ENCODE peak calls at places on chromosomes 4 and X, in six cellular contexts. U, Y, V, J, X and E are unnamed samples.

GRCh38 chrX:51496501-51497291 is at the start of gene NUDT11:
- DNase-seq in U (peak), Y (peak), V (peak), J (peak), X (peak), E (peak)

GRCh38 chr4:184355111-184355604 is 119.2 kb downstream of the IRF2 start:
- DNase-seq in U (peak), Y (no peak), V (no peak), J (no peak), X (peak), E (no peak)

GRCh38 chr4:108830509-108831244 is 67.8 kb upstream of the ETNPPL start:
- DNase-seq in U (no peak), Y (no peak), V (peak), J (no peak), X (no peak), E (no peak)

GRCh38 chr4:153206534-153206933 is 2.3 kb downstream of the TRIM2 start:
- DNase-seq in U (no peak), Y (no peak), V (no peak), J (no peak), X (no peak), E (no peak)

GRCh38 chr4:123450393-123450792 is 53.8 kb downstream of the SPRY1 start:
- DNase-seq in U (no peak), Y (no peak), V (no peak), J (no peak), X (no peak), E (no peak)

GRCh38 chr4:37455301-37456062 is 210.9 kb downstream of the NWD2 start:
- DNase-seq in U (no peak), Y (no peak), V (no peak), J (no peak), X (no peak), E (no peak)

GRCh38 chrX:150958177-150958576 is 25.0 kb upstream of the HMGB3 start:
- DNase-seq in U (no peak), Y (no peak), V (no peak), J (no peak), X (no peak), E (no peak)

GRCh38 chrX:48003367-48003757 is 427 bp downstream of the ZNF182 start:
- DNase-seq in U (no peak), Y (no peak), V (no peak), J (no peak), X (no peak), E (no peak)

GRCh38 chr4:77777135-77777777 is 41.9 kb downstream of the CNOT6L start:
- DNase-seq in U (no peak), Y (no peak), V (no peak), J (no peak), X (peak), E (no peak)

GRCh38 chr4:129246850-129247542 is 151.0 kb downstream of the C4orf33 start:
- DNase-seq in U (no peak), Y (no peak), V (no peak), J (no peak), X (no peak), E (no peak)

GRCh38 chr4:25221377-25221776 is 12.5 kb upstream of the PI4K2B start:
- DNase-seq in U (no peak), Y (no peak), V (no peak), J (no peak), X (no peak), E (no peak)

GRCh38 chr4:41212221-41213203 is 1.8 kb downstream of the APBB2 start:
- DNase-seq in U (peak), Y (no peak), V (peak), J (peak), X (peak), E (no peak)

GRCh38 chrX:148146121-148146520 is 165.0 kb downstream of the FMR1NB start:
- DNase-seq in U (no peak), Y (no peak), V (no peak), J (no peak), X (no peak), E (no peak)

GRCh38 chr4:92172203-92172602 is 131.6 kb upstream of the GRID2 start:
- DNase-seq in U (peak), Y (no peak), V (no peak), J (no peak), X (peak), E (no peak)

GRCh38 chr4:102760645-102761477 is at the start of gene MANBA:
- DNase-seq in U (peak), Y (peak), V (peak), J (peak), X (peak), E (no peak)

GRCh38 chr4:10647811-10648210 is 36.8 kb downstream of the CLNK start:
- DNase-seq in U (no peak), Y (no peak), V (no peak), J (no peak), X (no peak), E (no peak)

GRCh38 chr4:147059064-147059731 is 113.5 kb upstream of the TTC29 start:
- DNase-seq in U (no peak), Y (no peak), V (no peak), J (no peak), X (no peak), E (no peak)

GRCh38 chr4:24793219-24794005 is 2.0 kb upstream of the SOD3 start:
- DNase-seq in U (peak), Y (no peak), V (peak), J (no peak), X (peak), E (no peak)

GRCh38 chrX:151712253-151712652 is 3.6 kb upstream of the FATE1 start:
- DNase-seq in U (no peak), Y (no peak), V (no peak), J (no peak), X (no peak), E (no peak)

GRCh38 chrX:2693123-2693438 is 2.0 kb downstream of the CD99 start:
- DNase-seq in U (no peak), Y (no peak), V (no peak), J (no peak), X (no peak), E (no peak)

GRCh38 chrX:39811391-39811790 is 286.4 kb downstream of the BCOR start:
- DNase-seq in U (no peak), Y (no peak), V (no peak), J (no peak), X (no peak), E (no peak)

GRCh38 chrX:131792356-131792749 is 230.7 kb upstream of the STK26 start:
- DNase-seq in U (peak), Y (peak), V (no peak), J (peak), X (peak), E (no peak)

GRCh38 chr4:15234585-15235126 is 193.2 kb upstream of the C1QTNF7 start:
- DNase-seq in U (peak), Y (no peak), V (no peak), J (no peak), X (peak), E (no peak)

GRCh38 chrX:134654398-134655012 is 3.8 kb downstream of the PLAC1 start:
- DNase-seq in U (no peak), Y (no peak), V (no peak), J (no peak), X (no peak), E (no peak)

GRCh38 chr4:43765514-43765913 is 683.1 kb downstream of the KCTD8 start:
- DNase-seq in U (no peak), Y (no peak), V (no peak), J (no peak), X (no peak), E (no peak)

GRCh38 chr4:159926871-159927270 is 824.0 kb downstream of the RAPGEF2 start:
- DNase-seq in U (peak), Y (no peak), V (no peak), J (no peak), X (no peak), E (no peak)

GRCh38 chr4:110854021-110854678 is 231.3 kb upstream of the PITX2 start:
- DNase-seq in U (peak), Y (no peak), V (no peak), J (no peak), X (peak), E (no peak)

GRCh38 chrX:137930562-137930961 is 364.6 kb downstream of the ZIC3 start:
- DNase-seq in U (no peak), Y (no peak), V (no peak), J (no peak), X (no peak), E (no peak)

DNA sequence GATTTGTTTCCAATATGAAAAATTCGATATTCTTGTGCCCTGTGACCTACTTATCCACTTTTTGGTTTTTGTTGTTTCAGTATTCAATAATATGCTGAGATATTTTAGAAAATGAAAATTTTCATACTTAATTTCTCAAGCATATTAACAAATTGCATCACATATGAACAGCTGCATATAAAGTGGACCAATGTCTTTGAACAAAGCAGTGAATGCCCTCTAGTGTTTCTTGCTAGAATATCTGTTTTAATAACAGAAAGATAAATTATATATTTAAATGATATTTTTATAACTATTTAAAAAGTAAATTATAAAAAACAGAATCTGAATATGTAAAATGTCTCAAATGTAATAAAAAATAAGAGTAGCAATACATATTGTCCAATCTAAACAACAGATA is 31.7 kb upstream of the INTU start:
- DNase-seq in U (peak), Y (no peak), V (no peak), J (no peak), X (peak), E (no peak)
- TF ChIP-seq CTCF in U (peak), Y (no peak), V (peak), J (no peak), X (peak), E (peak)

DNA sequence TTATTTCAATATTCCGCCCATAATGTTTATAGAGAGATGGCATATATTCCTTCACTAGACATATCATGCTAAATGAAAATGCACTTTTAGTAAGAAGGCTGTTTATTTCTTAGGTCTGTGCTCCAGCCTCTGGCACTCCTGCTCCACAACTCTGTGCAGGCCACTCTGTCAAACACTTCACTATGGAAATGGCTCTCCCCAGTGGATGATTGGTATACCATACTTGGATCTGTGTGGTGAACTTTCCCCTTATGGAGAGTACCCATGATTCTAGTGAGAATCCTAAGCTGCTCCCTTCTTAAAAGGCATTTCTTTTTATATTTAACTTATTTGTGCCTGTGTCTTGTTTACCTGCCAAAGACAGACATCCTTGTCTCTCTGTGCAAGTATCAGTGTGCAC is 480.1 kb upstream of the GALNT7 start:
- DNase-seq in U (peak), Y (no peak), V (no peak), J (no peak), X (no peak), E (no peak)
- TF ChIP-seq CTCF in U (peak), Y (no peak), V (no peak), J (no peak), X (no peak), E (no peak)

DNA sequence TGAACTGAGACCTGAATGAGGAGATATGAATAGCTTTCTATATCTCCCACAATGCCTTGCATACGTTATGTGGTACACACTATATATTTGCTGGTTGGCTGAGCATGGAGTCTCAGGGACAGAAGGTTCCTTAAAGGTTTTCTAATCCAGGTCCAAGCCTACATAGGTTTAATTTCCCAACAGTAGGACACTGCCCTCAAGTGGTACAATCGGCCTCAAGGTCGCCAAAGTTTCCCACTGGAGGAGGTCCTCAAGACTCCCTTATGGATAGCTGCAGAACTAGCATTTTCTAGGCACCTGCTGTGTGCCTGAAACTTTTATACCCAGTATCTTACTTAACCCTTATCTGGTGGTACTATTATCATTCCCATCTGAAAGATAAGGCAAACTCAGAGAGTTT is 21.0 kb upstream of the EFNB1 start:
- DNase-seq in U (peak), Y (no peak), V (peak), J (no peak), X (peak), E (no peak)
- TF ChIP-seq CTCF in U (peak), Y (no peak), V (peak), J (no peak), X (peak), E (peak)

GRCh38 chrX:38664285-38664684 is 102.9 kb downstream of the TSPAN7 start:
- DNase-seq in U (peak), Y (no peak), V (peak), J (no peak), X (peak), E (no peak)
- TF ChIP-seq CTCF in U (peak), Y (peak), V (peak), J (no peak), X (peak), E (peak)

DNA sequence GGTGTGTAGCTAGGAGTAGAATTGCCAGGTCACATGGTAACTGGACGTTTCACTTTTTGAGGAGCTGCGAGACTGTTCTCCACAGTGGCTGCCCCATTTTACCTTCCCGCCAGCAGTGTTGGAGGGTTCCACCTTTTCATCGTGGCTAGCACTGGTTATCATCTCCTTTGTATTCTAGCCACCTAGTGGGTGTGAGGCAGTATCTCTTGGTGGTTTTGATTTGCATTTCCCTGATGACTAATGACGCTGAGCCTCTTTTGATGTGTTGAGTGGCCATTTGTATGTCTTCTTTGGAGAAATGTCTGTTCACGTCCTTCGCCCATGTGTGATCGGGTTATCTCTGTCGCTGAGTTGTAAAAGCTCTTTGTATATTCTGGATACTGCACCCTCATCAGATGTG is 10.6 kb downstream of the ABCD1 start:
- DNase-seq in U (no peak), Y (no peak), V (no peak), J (no peak), X (no peak), E (no peak)
- TF ChIP-seq CTCF in U (peak), Y (no peak), V (no peak), J (no peak), X (peak), E (peak)

GRCh38 chrX:153495362-153495751 is 577 bp downstream of the BGN start:
- DNase-seq in U (no peak), Y (no peak), V (no peak), J (peak), X (peak), E (no peak)

GRCh38 chrX:153495903-153496629 is 1.3 kb downstream of the BGN start:
- DNase-seq in U (no peak), Y (no peak), V (no peak), J (no peak), X (no peak), E (no peak)

GRCh38 chrX:153493085-153493484 is 1.7 kb upstream of the BGN start:
- DNase-seq in U (no peak), Y (no peak), V (no peak), J (no peak), X (no peak), E (no peak)

GRCh38 chrX:153494061-153494460 is 719 bp upstream of the BGN start:
- DNase-seq in U (no peak), Y (no peak), V (no peak), J (no peak), X (peak), E (no peak)

DNA sequence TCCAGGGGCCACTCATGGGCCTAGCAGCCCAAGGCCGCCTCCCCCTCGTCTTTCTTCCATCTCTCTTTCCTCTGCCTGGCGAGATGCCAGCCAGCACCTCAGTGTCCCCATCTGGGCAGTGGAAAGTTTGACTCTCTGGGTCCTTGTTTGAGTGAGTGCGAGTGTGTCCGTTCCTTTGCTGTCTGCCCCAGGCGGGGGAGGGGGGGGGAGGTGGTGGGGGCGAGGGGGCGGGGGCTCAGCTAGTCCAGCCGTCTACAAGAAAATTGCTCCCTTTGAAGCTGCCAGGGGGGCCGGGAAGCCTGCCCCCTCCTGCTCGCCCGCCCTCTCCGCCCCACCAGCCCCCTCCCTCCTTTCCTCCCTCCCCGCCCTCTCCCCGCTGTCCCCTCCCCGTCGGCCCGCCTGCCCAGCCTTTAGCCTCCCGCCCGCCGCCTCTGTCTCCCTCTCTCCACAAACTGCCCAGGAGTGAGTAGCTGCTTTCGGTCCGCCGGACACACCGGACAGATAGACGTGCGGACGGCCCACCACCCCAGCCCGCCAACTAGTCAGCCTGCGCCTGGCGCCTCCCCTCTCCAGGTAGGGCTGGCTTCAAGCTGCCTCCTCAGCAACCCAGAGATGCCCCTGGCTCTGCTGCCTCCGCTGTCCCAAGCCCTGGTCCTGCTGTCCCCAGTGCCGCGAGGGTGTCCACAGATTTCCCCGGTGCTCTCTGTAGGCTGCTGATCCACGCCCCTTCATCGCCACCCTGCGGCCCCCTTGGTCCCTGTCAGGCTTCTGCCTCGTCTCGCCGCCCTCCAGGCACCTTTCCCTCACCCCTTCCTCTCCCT is at the start of gene BGN:
- DNase-seq in U (no peak), Y (no peak), V (peak), J (peak), X (peak), E (no peak)
- TF ChIP-seq CTCF in U (peak), Y (no peak), V (peak), J (peak), X (peak), E (peak)

GRCh38 chrX:23008431-23009099 is 8.8 kb downstream of the DDX53 start:
- DNase-seq in U (peak), Y (no peak), V (peak), J (no peak), X (peak), E (no peak)
- TF ChIP-seq CTCF in U (peak), Y (no peak), V (peak), J (no peak), X (peak), E (peak)